ENCODE peak calls at places on chromosomes 2 and 18, in eight cellular contexts. D is left ventricle myocardium inferior, R is BJ, N is heart left ventricle, G is brain microvascular endothelial cell, T is cardiac fibroblast, J is GM13977, X is PC-9. M is an unnamed sample.
A peak's percentile ranks its signal among the peaks of the same experiment; 100 is the strongest.

GRCh38 chr18:63788447-63789096 is 13.4 kb downstream of the SERPINB7 start:
- DNase-seq in J (no peak), R (peak; percentile 62), N (no peak), X (peak; percentile 44), T (peak; percentile 92), G (peak; percentile 92), D (no peak), M (no peak)

GRCh38 chr2:29706171-29706690 is 215.2 kb downstream of the ALK start:
- DNase-seq in J (no peak), G (no peak), R (no peak), X (no peak), T (no peak), D (no peak), N (no peak), M (no peak)

GRCh38 chr2:54771166-54771565 is 47.7 kb downstream of the EML6 start:
- DNase-seq in R (no peak), G (peak; percentile 70), T (peak; percentile 78), X (peak; percentile 42), D (no peak), N (no peak), J (no peak), M (no peak)

GRCh38 chr2:19863303-19864041 is 38.3 kb downstream of the TTC32 start:
- DNase-seq in T (peak; percentile 65), R (no peak), J (peak; percentile 85), G (peak; percentile 31), D (peak; percentile 69), N (peak; percentile 76), X (peak; percentile 58), M (peak; percentile 66)

GRCh38 chr2:145644820-145645302 is 1124.9 kb upstream of the ZEB2 start:
- DNase-seq in G (no peak), X (no peak), T (peak; percentile 39), J (peak; percentile 21), R (no peak), D (no peak), N (no peak), M (no peak)

GRCh38 chr2:167388497-167388896 is 500.2 kb downstream of the XIRP2 start:
- DNase-seq in J (no peak), T (no peak), R (no peak), N (no peak), D (no peak), X (no peak), G (no peak), M (no peak)

GRCh38 chr2:68936889-68937288 is 15.8 kb downstream of the GKN2 start:
- DNase-seq in N (no peak), R (no peak), T (no peak), D (no peak), J (no peak), X (no peak), G (no peak), M (no peak)

GRCh38 chr2:147937744-147938349 is 82.7 kb downstream of the ORC4 start:
- DNase-seq in G (no peak), R (no peak), N (no peak), D (no peak), T (peak; percentile 55), X (no peak), J (no peak), M (no peak)

GRCh38 chr2:88852753-88853402 is 161.4 kb downstream of the RPIA start:
- DNase-seq in T (no peak), R (no peak), D (no peak), N (no peak), J (no peak), X (no peak), G (no peak), M (no peak)

GRCh38 chr2:200309296-200309846 is 2.9 kb downstream of the SPATS2L start:
- DNase-seq in D (no peak), R (no peak), T (no peak), G (no peak), N (no peak), X (no peak), J (no peak), M (no peak)

GRCh38 chr2:36277146-36277808 is 78.3 kb upstream of the CRIM1 start:
- DNase-seq in J (no peak), N (no peak), T (peak; percentile 94), D (no peak), X (peak; percentile 23), G (peak; percentile 95), R (no peak), M (no peak)

GRCh38 chr2:23662941-23663729 is 263.8 kb downstream of the ATAD2B start:
- DNase-seq in X (no peak), G (no peak), T (no peak), D (no peak), R (no peak), J (no peak), N (no peak), M (no peak)

DNA sequence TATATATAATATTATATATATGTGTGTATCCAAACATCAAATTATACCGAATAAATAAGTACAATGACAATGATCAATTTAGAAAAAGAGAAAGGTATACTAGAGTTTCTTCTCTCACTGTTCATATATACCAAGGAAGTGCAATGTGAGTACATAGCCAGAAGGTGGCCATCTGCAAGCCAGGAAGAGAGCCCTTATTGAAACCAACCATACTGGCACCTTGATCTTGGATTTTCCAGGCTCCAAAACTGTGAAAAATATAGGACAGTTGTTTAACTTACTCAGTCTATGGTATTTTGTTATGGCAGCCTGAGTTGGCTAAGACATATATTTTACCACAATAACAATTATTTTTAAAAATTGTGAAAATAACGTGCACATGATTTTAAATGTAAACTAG is 1490.2 kb upstream of the SLC39A10 start:
- DNase-seq in G (no peak), R (no peak), T (peak; percentile 53), D (no peak), X (no peak), N (no peak), J (no peak), M (no peak)
- TF ChIP-seq CTCF in G (peak; percentile 77), R (peak; percentile 30), T (peak; percentile 75), D (peak; percentile 35), X (peak; percentile 59), N (peak; percentile 17), J (peak; percentile 53), M (peak; percentile 70)

DNA sequence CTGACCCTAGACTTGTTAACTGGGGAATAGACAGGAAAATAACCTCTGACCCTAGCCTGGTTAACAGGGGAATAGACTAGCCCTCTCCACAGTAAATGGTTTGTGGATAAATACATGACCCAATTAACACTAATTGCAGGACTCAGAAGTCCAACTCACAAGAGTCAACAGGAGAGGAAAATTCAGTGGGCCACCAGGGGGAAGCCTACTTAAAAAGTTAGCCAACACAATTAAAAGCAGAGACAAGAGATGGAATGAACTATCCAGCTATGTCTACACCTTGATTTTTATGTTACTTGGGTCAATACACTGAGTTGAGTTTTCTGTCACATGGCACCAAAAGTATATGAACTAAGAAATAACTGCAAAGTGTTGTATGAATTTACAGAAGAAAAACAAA is 158.8 kb upstream of the SLC39A10 start:
- DNase-seq in T (peak; percentile 52), R (no peak), G (no peak), J (no peak), N (peak; percentile 30), X (no peak), D (no peak), M (no peak)
- TF ChIP-seq CTCF in T (peak; percentile 28), R (peak; percentile 42), G (peak; percentile 52), J (peak; percentile 51), N (peak; percentile 14), X (peak; percentile 38), D (peak; percentile 47), M (peak; percentile 37)

DNA sequence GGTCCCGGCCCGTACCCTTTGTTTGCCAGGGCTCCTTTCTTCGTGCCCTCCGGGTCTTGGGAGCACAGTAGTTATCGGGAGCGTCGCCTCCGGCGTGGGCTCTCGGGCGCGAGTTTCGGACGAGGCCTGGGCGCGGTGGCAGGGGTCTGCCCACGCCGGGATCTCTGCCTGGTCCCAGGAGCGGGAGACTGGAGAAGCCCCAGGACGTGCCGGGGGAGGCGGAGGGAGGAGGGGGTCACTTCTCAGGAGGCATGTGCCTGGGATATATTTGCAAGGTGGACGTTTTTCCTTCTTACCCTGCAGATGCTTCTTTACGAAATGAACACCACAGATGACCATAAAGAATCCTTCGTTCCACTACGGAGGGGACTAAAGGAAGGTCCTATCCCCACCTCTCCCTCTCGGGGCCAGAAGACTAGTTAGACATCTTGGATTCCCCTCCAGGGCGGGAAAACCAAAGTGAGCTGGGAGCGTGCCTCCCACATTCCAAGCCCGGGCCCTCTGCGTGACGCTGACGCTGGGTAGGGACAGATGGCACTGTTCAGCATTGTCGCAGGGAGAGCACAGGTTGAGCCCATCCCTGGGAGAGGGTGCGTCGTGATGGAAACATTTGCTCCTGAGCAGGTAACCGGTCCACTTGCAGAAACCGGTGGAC is 483 bp upstream of the FHL2 start:
- DNase-seq in G (no peak), R (no peak), X (no peak), N (peak; percentile 54), D (no peak), J (peak; percentile 27), T (no peak), M (no peak)
- TF ChIP-seq CTCF in G (no peak), R (no peak), X (no peak), N (no peak), D (no peak), J (no peak), T (no peak), M (no peak)

GRCh38 chr2:224362094-224362493 is 39.8 kb downstream of the FAM124B start:
- DNase-seq in T (no peak), R (no peak), G (no peak), X (no peak), N (no peak), J (no peak), D (no peak), M (no peak)

GRCh38 chr2:224363281-224363680 is 38.6 kb downstream of the FAM124B start:
- DNase-seq in J (no peak), R (no peak), N (no peak), D (no peak), T (no peak), X (no peak), G (no peak), M (no peak)

GRCh38 chr2:224360801-224361251 is 41.1 kb downstream of the FAM124B start:
- DNase-seq in J (no peak), T (no peak), N (no peak), D (no peak), R (no peak), X (no peak), G (no peak), M (no peak)

GRCh38 chr2:224357098-224357901 is 44.6 kb downstream of the FAM124B start:
- DNase-seq in X (peak; percentile 77), J (peak; percentile 79), N (no peak), R (no peak), D (no peak), T (peak; percentile 79), G (peak; percentile 52), M (peak; percentile 35)

GRCh38 chr2:224359569-224359968 is 42.3 kb downstream of the FAM124B start:
- DNase-seq in J (no peak), T (peak; percentile 9), N (no peak), D (no peak), R (no peak), G (no peak), X (no peak), M (no peak)
- TF ChIP-seq CTCF in J (peak; percentile 36), T (peak; percentile 44), N (no peak), D (peak; percentile 25), R (peak; percentile 44), G (peak; percentile 72), X (peak; percentile 54), M (peak; percentile 48)

GRCh38 chr2:177392373-177393246 is at the start of gene AGPS:
- DNase-seq in N (peak; percentile 91), R (no peak), D (peak; percentile 84), G (peak; percentile 39), T (peak; percentile 67), J (peak; percentile 87), X (peak; percentile 91), M (peak; percentile 62)
- TF ChIP-seq CTCF in N (no peak), R (no peak), D (peak; percentile 49), G (no peak), T (no peak), J (no peak), X (no peak), M (peak; percentile 22)

GRCh38 chr2:28649481-28650260 is 102.0 kb upstream of the PPP1CB start:
- DNase-seq in D (no peak), T (peak; percentile 56), J (peak; percentile 24), G (no peak), R (no peak), X (peak; percentile 74), N (no peak), M (no peak)
- TF ChIP-seq CTCF in D (no peak), T (no peak), J (no peak), G (no peak), R (no peak), X (no peak), N (no peak), M (no peak)

M was measured in progenitor cell of endocrine pancreas.